ENCODE peak calls at places on chromosomes 13 and 19, in nine cellular contexts. C, T, N, B, P, V, Y, U and D are unnamed samples.

GRCh38 chr13:97367016-97367415 is 67.0 kb upstream of the RAP2A start:
- DNase-seq in C (no peak), T (peak; percentile 64), N (peak; percentile 37), B (no peak), P (no peak), V (no peak), Y (no peak), U (no peak), D (no peak)

GRCh38 chr19:40465025-40465780 is at the start of gene BLVRB:
- DNase-seq in C (no peak), T (peak; percentile 87), N (peak; percentile 68), B (no peak), P (no peak), V (peak; percentile 64), Y (no peak), U (no peak), D (no peak)

GRCh38 chr19:11203194-11204075 is 6.1 kb upstream of the KANK2 start:
- DNase-seq in C (no peak), T (peak; percentile 82), N (peak; percentile 61), B (peak; percentile 30), P (peak; percentile 81), V (no peak), Y (no peak), U (peak; percentile 63), D (peak; percentile 20)

GRCh38 chr13:114157869-114158495 is 21.1 kb upstream of the CFAP97D2 start:
- DNase-seq in C (no peak), T (no peak), N (no peak), B (no peak), P (no peak), V (no peak), Y (no peak), U (no peak), D (no peak)

GRCh38 chr13:28099396-28100148 is 804 bp downstream of the FLT3 start:
- DNase-seq in C (no peak), T (no peak), N (no peak), B (no peak), P (no peak), V (no peak), Y (no peak), U (no peak), D (no peak)

GRCh38 chr13:106882222-106882621 is 314.3 kb upstream of the ARGLU1 start:
- DNase-seq in C (no peak), T (no peak), N (no peak), B (no peak), P (no peak), V (no peak), Y (no peak), U (no peak), D (no peak)

GRCh38 chr13:31248361-31248760 is 48.6 kb downstream of the B3GLCT start:
- DNase-seq in C (no peak), T (no peak), N (no peak), B (no peak), P (no peak), V (no peak), Y (no peak), U (no peak), D (no peak)

GRCh38 chr19:48638831-48639381 is 1.7 kb upstream of the DBP start:
- DNase-seq in C (no peak), T (peak; percentile 28), N (no peak), B (no peak), P (no peak), V (no peak), Y (no peak), U (no peak), D (no peak)

GRCh38 chr13:32829676-32830091 is 186.5 kb upstream of the KL start:
- DNase-seq in C (no peak), T (peak; percentile 74), N (no peak), B (no peak), P (no peak), V (no peak), Y (no peak), U (no peak), D (no peak)

GRCh38 chr19:9348671-9349070 is 14.1 kb upstream of the ZNF177 start:
- DNase-seq in C (no peak), T (no peak), N (no peak), B (no peak), P (no peak), V (no peak), Y (no peak), U (no peak), D (no peak)

GRCh38 chr19:9348253-9348652 is 14.6 kb upstream of the ZNF177 start:
- DNase-seq in C (no peak), T (no peak), N (no peak), B (no peak), P (no peak), V (no peak), Y (no peak), U (no peak), D (no peak)

GRCh38 chr19:9342610-9343304 is 18.8 kb downstream of the ZNF559 start:
- DNase-seq in C (no peak), T (peak; percentile 2), N (no peak), B (no peak), P (no peak), V (no peak), Y (no peak), U (no peak), D (no peak)

DNA sequence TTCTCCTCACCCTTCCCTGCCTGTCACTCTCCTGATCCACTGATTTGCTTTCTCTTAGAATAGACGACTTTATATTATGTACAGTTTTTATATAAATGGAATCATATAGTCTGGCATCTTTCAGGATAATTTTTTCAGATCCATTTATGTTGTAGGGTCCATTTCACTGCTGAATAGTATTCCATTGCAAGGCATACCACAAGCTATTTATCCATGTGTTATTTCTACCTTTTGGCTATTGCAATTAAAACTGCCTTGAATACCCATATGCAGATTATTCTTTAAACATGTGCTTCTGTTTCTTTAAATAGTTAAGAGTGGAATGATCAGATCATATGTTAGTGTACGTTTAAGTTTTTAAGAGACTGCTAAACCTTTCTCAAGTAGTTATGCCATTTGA is 17.8 kb upstream of the ZNF177 start:
- DNase-seq in C (no peak), T (no peak), N (no peak), B (no peak), P (no peak), V (no peak), Y (no peak), U (no peak), D (no peak)
- H3K9me3 ChIP-seq in C (peaks cover 17% of the 10 kb centered on the region), T (peaks cover 38% of the 10 kb centered on the region), N (peaks cover 97% of the 10 kb centered on the region), B (peaks cover 33% of the 10 kb centered on the region), P (peaks cover 100% of the 10 kb centered on the region), V (peaks cover 77% of the 10 kb centered on the region), Y (peaks cover 87% of the 10 kb centered on the region), U (peaks cover 67% of the 10 kb centered on the region), D (peaks cover 47% of the 10 kb centered on the region)

GRCh38 chr13:80481589-80481988 is 140.7 kb upstream of the SPRY2 start:
- DNase-seq in C (no peak), T (no peak), N (no peak), B (no peak), P (no peak), V (no peak), Y (no peak), U (no peak), D (no peak)
- H3K9me3 ChIP-seq in C (no peaks in the 10 kb centered on the region), T (no peaks in the 10 kb centered on the region), N (no peaks in the 10 kb centered on the region), B (no peaks in the 10 kb centered on the region), P (no peaks in the 10 kb centered on the region), V (no peaks in the 10 kb centered on the region), Y (no peaks in the 10 kb centered on the region), U (no peaks in the 10 kb centered on the region), D (no peaks in the 10 kb centered on the region)

GRCh38 chr19:9565900-9566705 is 18.2 kb downstream of the ZNF121 start:
- DNase-seq in C (no peak), T (peak; percentile 36), N (no peak), B (no peak), P (no peak), V (no peak), Y (no peak), U (no peak), D (no peak)
- H3K9me3 ChIP-seq in C (peaks cover 80% of the 10 kb centered on the region), T (peaks cover 4% of the 10 kb centered on the region), N (peaks cover 98% of the 10 kb centered on the region), B (peaks cover 73% of the 10 kb centered on the region), P (peaks cover 100% of the 10 kb centered on the region), V (peaks cover 80% of the 10 kb centered on the region), Y (peaks cover 100% of the 10 kb centered on the region), U (peaks cover 86% of the 10 kb centered on the region), D (peaks cover 68% of the 10 kb centered on the region)

GRCh38 chr13:103812966-103813365 is 746.7 kb upstream of the SLC10A2 start:
- DNase-seq in C (no peak), T (no peak), N (no peak), B (no peak), P (no peak), V (no peak), Y (no peak), U (no peak), D (no peak)

GRCh38 chr13:103805771-103806170 is 739.6 kb upstream of the SLC10A2 start:
- DNase-seq in C (no peak), T (no peak), N (no peak), B (no peak), P (no peak), V (no peak), Y (no peak), U (no peak), D (no peak)

GRCh38 chr13:103815619-103816018 is 749.4 kb upstream of the SLC10A2 start:
- DNase-seq in C (no peak), T (no peak), N (no peak), B (no peak), P (no peak), V (no peak), Y (no peak), U (no peak), D (no peak)

GRCh38 chr13:103812558-103812957 is 746.3 kb upstream of the SLC10A2 start:
- DNase-seq in C (no peak), T (no peak), N (no peak), B (no peak), P (no peak), V (no peak), Y (no peak), U (no peak), D (no peak)

GRCh38 chr13:103810026-103810425 is 743.8 kb upstream of the SLC10A2 start:
- DNase-seq in C (no peak), T (no peak), N (no peak), B (no peak), P (no peak), V (no peak), Y (no peak), U (no peak), D (no peak)
- H3K9me3 ChIP-seq in C (no peaks in the 10 kb centered on the region), T (peaks cover 4% of the 10 kb centered on the region), N (no peaks in the 10 kb centered on the region), B (peaks cover 17% of the 10 kb centered on the region), P (no peaks in the 10 kb centered on the region), V (peaks cover 2% of the 10 kb centered on the region), Y (no peaks in the 10 kb centered on the region), U (no peaks in the 10 kb centered on the region), D (no peaks in the 10 kb centered on the region)

DNA sequence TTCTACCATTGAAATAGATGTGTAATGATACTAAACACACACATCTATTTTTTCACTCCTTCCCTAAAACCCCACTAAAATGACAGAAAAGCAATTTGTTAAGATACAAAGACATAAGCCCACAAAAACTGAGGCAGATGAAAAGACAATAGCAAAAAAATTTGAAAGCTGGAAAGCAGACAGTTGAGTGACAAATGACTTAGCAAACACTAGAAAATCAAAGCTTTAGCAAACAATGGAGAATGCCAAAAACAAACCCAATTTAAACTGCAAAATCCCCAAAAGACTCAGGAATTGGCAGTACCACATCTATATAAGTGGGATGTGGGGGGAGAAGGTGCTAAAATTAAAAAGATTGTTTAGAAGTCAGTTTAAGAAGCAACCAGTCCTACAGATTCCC is 9.5 kb downstream of the TSC22D1 start:
- DNase-seq in C (no peak), T (no peak), N (no peak), B (no peak), P (no peak), V (no peak), Y (no peak), U (no peak), D (no peak)
- H3K9me3 ChIP-seq in C (no peaks in the 10 kb centered on the region), T (no peaks in the 10 kb centered on the region), N (no peaks in the 10 kb centered on the region), B (no peaks in the 10 kb centered on the region), P (no peaks in the 10 kb centered on the region), V (no peaks in the 10 kb centered on the region), Y (no peaks in the 10 kb centered on the region), U (no peaks in the 10 kb centered on the region), D (no peaks in the 10 kb centered on the region)